ENCODE peak calls at places on chromosomes 1 and 21, in nine cellular contexts. C is OCI-LY7, B is fibroblast of pulmonary artery, J is GM12865, Q is fibroblast of lung, L is choroid plexus epithelial cell, X is stomach, E is heart left ventricle, N is BE2C. Y is an unnamed sample.

GRCh38 chr1:210232524-210233215 is at the start of gene SERTAD4:
- DNase-seq in J (no peak), N (peak; percentile 77), E (peak; percentile 32), Q (peak; percentile 53), B (peak; percentile 35), C (no peak), X (peak; percentile 57), L (peak; percentile 10), Y (no peak)

GRCh38 chr1:117058810-117059209 is 1.3 kb upstream of the TTF2 start:
- DNase-seq in B (no peak), J (no peak), E (no peak), N (no peak), Q (no peak), C (peak; percentile 25), L (no peak), X (no peak), Y (peak; percentile 14)

GRCh38 chr21:42312626-42313104 is 2.5 kb downstream of the TFF3 start:
- DNase-seq in B (no peak), C (no peak), J (no peak), Q (no peak), X (no peak), L (no peak), E (no peak), N (no peak), Y (no peak)

GRCh38 chr1:172599912-172600311 is 59.0 kb upstream of the FASLG start:
- DNase-seq in X (no peak), C (no peak), J (no peak), E (no peak), L (no peak), Q (no peak), N (no peak), B (no peak), Y (no peak)

GRCh38 chr1:217911908-217912307 is 280.8 kb downstream of the SPATA17 start:
- DNase-seq in L (no peak), Q (no peak), E (no peak), X (no peak), N (peak; percentile 22), C (peak; percentile 15), B (no peak), J (peak; percentile 9), Y (peak; percentile 18)

GRCh38 chr1:84253041-84253440 is 48.5 kb upstream of the SAMD13 start:
- DNase-seq in Q (peak; percentile 89), N (no peak), B (peak; percentile 52), C (no peak), X (no peak), L (peak; percentile 35), J (no peak), E (no peak), Y (no peak)

GRCh38 chr1:207021876-207022596 is 10.5 kb downstream of the C1orf116 start:
- DNase-seq in X (no peak), C (no peak), E (no peak), N (no peak), B (no peak), Q (no peak), L (no peak), J (no peak), Y (no peak)

GRCh38 chr1:35115459-35116383 is 36.5 kb downstream of the ZMYM1 start:
- DNase-seq in B (no peak), Q (peak; percentile 10), X (no peak), C (no peak), N (no peak), J (no peak), E (no peak), L (peak; percentile 34), Y (no peak)

GRCh38 chr1:88646852-88647645 is 37.0 kb upstream of the PKN2 start:
- DNase-seq in J (peak; percentile 10), N (peak; percentile 2), Q (no peak), B (no peak), L (no peak), X (no peak), E (no peak), C (no peak), Y (peak; percentile 71)

GRCh38 chr1:84505167-84506001 is 802 bp upstream of the SPATA1 start:
- DNase-seq in C (peak; percentile 65), L (peak; percentile 57), Q (peak; percentile 8), E (no peak), B (peak; percentile 71), X (no peak), J (peak; percentile 23), N (no peak), Y (peak; percentile 77)

GRCh38 chr1:232211149-232211548 is 418.8 kb downstream of the SIPA1L2 start:
- DNase-seq in L (no peak), X (no peak), B (no peak), Q (no peak), J (peak; percentile 5), C (peak; percentile 31), E (no peak), N (peak; percentile 51), Y (peak; percentile 37)

GRCh38 chr1:156881101-156881500 is 12.4 kb upstream of the PEAR1 start:
- DNase-seq in L (no peak), C (no peak), B (no peak), J (no peak), X (no peak), N (no peak), E (no peak), Q (no peak), Y (no peak)

GRCh38 chr1:236495359-236496120 is 28.2 kb upstream of the LGALS8 start:
- DNase-seq in E (no peak), C (no peak), B (no peak), N (no peak), J (no peak), X (no peak), L (no peak), Q (no peak), Y (no peak)

GRCh38 chr1:215087603-215088002 is 5.1 kb downstream of the KCNK2 start:
- DNase-seq in L (no peak), B (no peak), C (no peak), Q (no peak), N (no peak), X (no peak), J (no peak), E (no peak), Y (no peak)

GRCh38 chr1:215079456-215079855 is 3.1 kb upstream of the KCNK2 start:
- DNase-seq in E (no peak), B (no peak), J (no peak), L (no peak), C (no peak), N (no peak), Q (no peak), X (no peak), Y (no peak)

GRCh38 chr1:215082532-215083407 is at the start of gene KCNK2:
- DNase-seq in J (no peak), B (peak; percentile 6), N (peak; percentile 10), X (no peak), E (no peak), C (no peak), Q (peak; percentile 34), L (peak; percentile 8), Y (no peak)

GRCh38 chr1:215081566-215082531 is 688 bp upstream of the KCNK2 start:
- DNase-seq in X (no peak), C (no peak), Q (no peak), B (no peak), J (no peak), L (peak; percentile 11), E (no peak), N (peak; percentile 8), Y (no peak)

GRCh38 chr1:215083408-215083961 is 948 bp downstream of the KCNK2 start:
- DNase-seq in Q (peak; percentile 54), E (no peak), X (no peak), N (peak; percentile 4), J (no peak), L (peak; percentile 27), C (no peak), B (peak; percentile 15), Y (no peak)
- H3K4me3 ChIP-seq in Q (peak overlapping the region; percentile 78), E (peak overlapping the region; percentile 29), X (peak overlapping the region; percentile 45), N (no peak overlapping the region), J (no peak overlapping the region), L (peak overlapping the region; percentile 66), C (no peak overlapping the region), B (peak overlapping the region; percentile 55), Y (no peak overlapping the region)

GRCh38 chr21:43826623-43826974 is 37.2 kb downstream of the RRP1 start:
- DNase-seq in X (no peak), N (no peak), J (no peak), L (no peak), Q (no peak), B (no peak), E (no peak), C (no peak), Y (no peak)

GRCh38 chr21:43827015-43827611 is 37.7 kb downstream of the RRP1 start:
- DNase-seq in L (peak; percentile 39), J (no peak), C (no peak), B (peak; percentile 59), X (no peak), E (no peak), N (no peak), Q (peak; percentile 58), Y (no peak)

GRCh38 chr21:43824883-43825609 is 35.7 kb downstream of the RRP1 start:
- DNase-seq in B (no peak), L (no peak), N (no peak), X (no peak), J (no peak), C (no peak), E (no peak), Q (no peak), Y (no peak)

GRCh38 chr21:43825610-43825935 is 36.2 kb downstream of the RRP1 start:
- DNase-seq in N (no peak), E (peak; percentile 18), J (no peak), X (no peak), Q (no peak), C (no peak), B (no peak), L (no peak), Y (no peak)

DNA sequence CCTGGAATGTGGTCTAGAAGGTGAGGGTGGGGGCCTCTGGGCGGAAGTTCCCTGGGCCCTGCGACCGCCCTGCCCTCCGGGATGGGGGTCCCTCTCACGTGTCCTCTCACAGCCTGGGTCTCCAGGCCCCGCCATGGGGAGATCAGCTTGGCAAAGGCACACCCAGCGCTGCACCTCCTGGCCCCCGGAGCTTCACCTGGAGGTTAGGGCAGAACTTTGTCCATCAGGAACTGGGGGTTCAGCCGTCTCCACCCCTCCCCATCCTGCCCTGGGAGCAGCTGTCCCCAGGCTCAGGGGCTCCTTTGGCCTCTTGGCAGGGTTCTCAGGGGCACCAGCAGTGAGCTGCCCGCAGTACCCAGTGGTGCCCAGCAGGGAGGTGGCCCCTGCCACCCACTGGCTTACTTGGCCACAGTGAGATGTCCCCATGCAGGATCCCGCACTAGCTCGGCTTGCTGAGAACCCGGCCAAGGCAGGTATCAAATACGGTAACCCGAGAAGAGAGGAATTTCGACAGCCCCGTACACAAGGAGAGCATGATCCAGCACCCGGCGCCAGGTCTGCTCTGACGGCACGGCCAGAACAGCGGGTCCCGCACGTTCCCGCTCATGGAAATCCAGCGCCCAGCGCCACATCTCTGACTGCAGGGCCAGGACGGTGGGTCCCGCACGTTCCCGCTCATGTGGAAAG is 36.7 kb downstream of the RRP1 start:
- DNase-seq in Q (peak; percentile 7), J (no peak), L (peak; percentile 35), N (no peak), X (peak; percentile 42), B (no peak), E (peak; percentile 18), C (no peak), Y (no peak)
- TF ChIP-seq CTCF in Q (no peak), J (peak; percentile 22), L (peak; percentile 4), N (no peak), X (no peak), B (no peak), E (no peak), C (no peak), Y (no peak)

GRCh38 chr1:184971522-184972265 is 2.6 kb downstream of the NIBAN1 start:
- DNase-seq in L (no peak), J (no peak), X (no peak), B (no peak), N (no peak), E (no peak), C (no peak), Q (no peak), Y (no peak)
- H3K4me3 ChIP-seq in L (no peak overlapping the region), J (peak overlapping the region; percentile 72), X (peak overlapping the region; percentile 89), B (peak overlapping the region; percentile 74), N (no peak overlapping the region), E (peak overlapping the region; percentile 85), C (no peak overlapping the region), Q (peak overlapping the region; percentile 69), Y (peak overlapping the region; percentile 12)

GRCh38 chr1:202112864-202113689 is 9.6 kb upstream of the GPR37L1 start:
- DNase-seq in E (peak; percentile 59), B (no peak), L (no peak), J (no peak), C (no peak), Q (peak; percentile 40), X (peak; percentile 66), N (no peak), Y (no peak)
- TF ChIP-seq CTCF in E (no peak), B (no peak), L (no peak), J (no peak), C (no peak), Q (no peak), X (no peak), N (no peak), Y (no peak)

Y was measured in NB4.